ENCODE peak calls at places on chromosomes 7 and 10, in ten cellular contexts. Z is HepG2, K is stomach, P is HCT116, T is Peyer's patch, Q is upper lobe of left lung, S is breast epithelium, Y is K562, X is spleen, G is body of pancreas. L is an unnamed sample. For H3K27me3, the result is how much of the 10 kb centered on the place peaks cover.

GRCh38 chr10:94567714-94568520 is 22.3 kb downstream of the HELLS start:
- DNase-seq in Z (no peak), P (no peak), K (no peak), Y (no peak), T (no peak), X (no peak), G (no peak), Q (no peak), S (no peak), L (no peak)

GRCh38 chr7:150417239-150417638 is 33.2 kb upstream of the GIMAP8 start:
- DNase-seq in K (no peak), G (no peak), P (no peak), S (no peak), Q (no peak), T (no peak), X (no peak), Z (no peak), Y (no peak), L (no peak)

GRCh38 chr7:597348-598178 is 77.9 kb upstream of the PDGFA start:
- DNase-seq in T (no peak), K (no peak), G (no peak), S (no peak), Q (no peak), Y (no peak), P (no peak), X (peak), Z (no peak), L (no peak)

GRCh38 chr10:15262036-15262713 is 93.7 kb upstream of the NMT2 start:
- DNase-seq in Z (peak), T (no peak), G (peak), K (no peak), Q (no peak), P (no peak), S (no peak), X (no peak), Y (no peak), L (no peak)

GRCh38 chr10:61936770-61937169 is 35.3 kb downstream of the ARID5B start:
- DNase-seq in P (no peak), Z (no peak), Q (no peak), X (no peak), T (no peak), K (no peak), G (no peak), Y (no peak), S (no peak), L (no peak)

GRCh38 chr10:117005454-117006055 is 568 bp upstream of the SHTN1 start:
- DNase-seq in Y (peak), Q (no peak), T (no peak), K (no peak), S (no peak), X (no peak), P (peak), G (peak), Z (peak), L (no peak)

GRCh38 chr10:62545667-62546066 is 171.5 kb downstream of the ZNF365 start:
- DNase-seq in T (no peak), P (no peak), S (no peak), Y (no peak), G (peak), Z (no peak), K (no peak), X (no peak), Q (no peak), L (no peak)

GRCh38 chr10:28248092-28248491 is 54.8 kb downstream of the MPP7 start:
- DNase-seq in Y (no peak), T (no peak), Q (no peak), P (no peak), X (no peak), S (no peak), Z (no peak), G (no peak), K (no peak), L (no peak)

GRCh38 chr10:90302758-90303443 is 554.9 kb downstream of the HTR7 start:
- DNase-seq in Z (no peak), T (no peak), P (no peak), S (no peak), X (no peak), Y (no peak), G (no peak), Q (no peak), K (no peak), L (no peak)

GRCh38 chr7:4235596-4235995 is 446.5 kb upstream of the FOXK1 start:
- DNase-seq in G (no peak), X (no peak), S (no peak), P (no peak), T (no peak), Q (no peak), Z (peak), K (no peak), Y (no peak), L (no peak)

GRCh38 chr10:132132391-132132841 is 54.3 kb upstream of the DPYSL4 start:
- DNase-seq in T (no peak), X (peak), Q (no peak), G (no peak), Y (no peak), S (no peak), K (no peak), P (no peak), Z (no peak), L (no peak)

GRCh38 chr7:17384400-17384799 is 85.9 kb downstream of the AHR start:
- DNase-seq in K (no peak), Z (no peak), S (no peak), P (no peak), Y (no peak), Q (no peak), T (no peak), X (no peak), G (no peak), L (no peak)

GRCh38 chr7:33903770-33904679 is 1.3 kb upstream of the BMPER start:
- DNase-seq in P (no peak), Z (peak), S (no peak), X (peak), K (no peak), Q (peak), T (no peak), Y (no peak), G (peak), L (peak)

GRCh38 chr10:126208736-126209317 is 179.4 kb downstream of the ADAM12 start:
- DNase-seq in S (no peak), T (no peak), K (no peak), Z (no peak), X (no peak), Y (no peak), Q (no peak), P (no peak), G (no peak), L (no peak)

GRCh38 chr10:3196971-3197353 is 24.4 kb upstream of the PITRM1 start:
- DNase-seq in Y (no peak), K (no peak), Z (no peak), G (no peak), T (no peak), X (peak), Q (peak), S (no peak), P (no peak), L (no peak)

GRCh38 chr7:44224216-44224950 is 23.6 kb downstream of the YKT6 start:
- DNase-seq in Y (no peak), K (no peak), Q (peak), Z (no peak), G (peak), T (no peak), X (peak), S (no peak), P (no peak), L (no peak)

GRCh38 chr7:139035588-139036353 is at the start of gene ZC3HAV1L:
- DNase-seq in X (peak), T (no peak), Z (peak), P (peak), G (peak), K (peak), Y (peak), Q (peak), S (peak), L (peak)

GRCh38 chr7:134625571-134625970 is 21.1 kb upstream of the BPGM start:
- DNase-seq in T (no peak), Y (no peak), P (no peak), Z (no peak), Q (no peak), K (no peak), S (no peak), G (no peak), X (no peak), L (no peak)

GRCh38 chr7:285731-286130 is 4.2 kb upstream of the FOXL3 start:
- DNase-seq in G (no peak), T (no peak), Y (no peak), K (no peak), Z (no peak), S (no peak), Q (no peak), X (peak), P (no peak), L (peak)

GRCh38 chr7:118142012-118142411 is 42.0 kb upstream of the LSM8 start:
- DNase-seq in Y (no peak), Z (no peak), P (no peak), S (no peak), G (no peak), T (no peak), X (no peak), Q (no peak), K (no peak), L (no peak)

GRCh38 chr7:111744501-111745155 is 182.3 kb upstream of the IMMP2L start:
- DNase-seq in S (no peak), P (no peak), Y (no peak), G (no peak), T (no peak), K (no peak), Z (no peak), X (no peak), Q (no peak), L (no peak)

GRCh38 chr10:31940839-31941653 is 12.4 kb upstream of the ARHGAP12 start:
- DNase-seq in G (peak), T (no peak), Y (no peak), S (no peak), K (peak), X (no peak), Q (no peak), P (peak), Z (peak), L (no peak)

GRCh38 chr7:71896535-71896934 is 515.6 kb downstream of the CALN1 start:
- DNase-seq in P (no peak), X (no peak), S (no peak), K (no peak), Z (no peak), T (no peak), G (no peak), Q (no peak), Y (no peak), L (no peak)

GRCh38 chr7:24965831-24966708 is 13.9 kb downstream of the OSBPL3 start:
- DNase-seq in Q (no peak), S (no peak), P (no peak), T (peak), X (no peak), Y (peak), G (peak), Z (no peak), K (no peak), L (no peak)

GRCh38 chr7:101723835-101724234 is 93.6 kb upstream of the CUX1 start:
- DNase-seq in S (no peak), Z (no peak), X (no peak), T (no peak), K (no peak), P (no peak), Y (no peak), Q (no peak), G (no peak), L (no peak)

GRCh38 chr10:93261961-93262610 is 188.4 kb downstream of the CYP26A1 start:
- DNase-seq in P (no peak), K (no peak), X (no peak), T (no peak), Y (no peak), Q (no peak), S (no peak), Z (no peak), G (no peak), L (no peak)

GRCh38 chr10:9209105-9209798 is 1154.8 kb downstream of the GATA3 start:
- DNase-seq in Q (no peak), P (peak), K (peak), G (peak), Z (peak), S (peak), X (peak), Y (peak), T (peak), L (peak)

GRCh38 chr10:123995461-123996131 is 97.8 kb downstream of the CHST15 start:
- DNase-seq in K (peak), P (peak), G (peak), Y (no peak), X (peak), S (no peak), Z (peak), Q (peak), T (peak), L (peak)

GRCh38 chr7:67348171-67348570 is 351.5 kb downstream of the TYW1 start:
- DNase-seq in Q (no peak), K (no peak), T (no peak), Y (no peak), Z (no peak), S (no peak), P (no peak), G (no peak), X (no peak), L (no peak)

GRCh38 chr10:58577394-58577793 is 64.7 kb downstream of the BICC1 start:
- DNase-seq in G (no peak), K (no peak), Y (no peak), S (no peak), T (no peak), Z (no peak), Q (no peak), P (no peak), X (no peak), L (no peak)

GRCh38 chr10:31413325-31413724 is 94.3 kb downstream of the ZEB1 start:
- DNase-seq in Z (peak), S (no peak), Q (no peak), T (no peak), Y (no peak), K (no peak), G (no peak), P (no peak), X (no peak), L (no peak)

GRCh38 chr7:104982308-104982755 is 31.7 kb upstream of the KMT2E start:
- DNase-seq in G (no peak), Y (peak), P (no peak), Q (no peak), X (no peak), K (no peak), S (no peak), Z (no peak), T (no peak), L (no peak)

GRCh38 chr7:7534031-7534430 is 1.6 kb downstream of the COL28A1 start:
- DNase-seq in G (no peak), P (no peak), X (no peak), K (no peak), Y (no peak), S (no peak), Z (no peak), Q (no peak), T (no peak), L (no peak)

GRCh38 chr10:51369903-51370302 is 295.6 kb downstream of the PRKG1 start:
- DNase-seq in S (no peak), Y (no peak), G (no peak), X (no peak), P (no peak), Z (no peak), T (no peak), K (no peak), Q (no peak), L (no peak)

GRCh38 chr10:119750391-119751230 is 24.8 kb downstream of the INPP5F start:
- DNase-seq in T (peak), Y (peak), Q (no peak), P (peak), S (peak), G (peak), K (peak), Z (peak), X (peak), L (peak)

GRCh38 chr10:28089467-28089866 is 90.6 kb upstream of the ODAD2 start:
- DNase-seq in K (no peak), G (no peak), Z (no peak), P (peak), Y (no peak), S (no peak), X (no peak), T (no peak), Q (no peak), L (no peak)

GRCh38 chr7:41709621-41710020 is 6.7 kb upstream of the INHBA start:
- DNase-seq in Z (no peak), S (no peak), X (no peak), Y (no peak), G (no peak), Q (no peak), K (no peak), P (no peak), T (no peak), L (no peak)

GRCh38 chr7:521221-522070 is 1.8 kb upstream of the PDGFA start:
- DNase-seq in K (peak), X (no peak), G (peak), Y (peak), T (peak), Z (no peak), S (peak), Q (peak), P (no peak), L (peak)

GRCh38 chr10:130519791-130520190 is 383.6 kb downstream of the GLRX3 start:
- DNase-seq in X (no peak), T (no peak), Y (no peak), S (no peak), G (no peak), P (no peak), Q (no peak), K (no peak), Z (no peak), L (no peak)

DNA sequence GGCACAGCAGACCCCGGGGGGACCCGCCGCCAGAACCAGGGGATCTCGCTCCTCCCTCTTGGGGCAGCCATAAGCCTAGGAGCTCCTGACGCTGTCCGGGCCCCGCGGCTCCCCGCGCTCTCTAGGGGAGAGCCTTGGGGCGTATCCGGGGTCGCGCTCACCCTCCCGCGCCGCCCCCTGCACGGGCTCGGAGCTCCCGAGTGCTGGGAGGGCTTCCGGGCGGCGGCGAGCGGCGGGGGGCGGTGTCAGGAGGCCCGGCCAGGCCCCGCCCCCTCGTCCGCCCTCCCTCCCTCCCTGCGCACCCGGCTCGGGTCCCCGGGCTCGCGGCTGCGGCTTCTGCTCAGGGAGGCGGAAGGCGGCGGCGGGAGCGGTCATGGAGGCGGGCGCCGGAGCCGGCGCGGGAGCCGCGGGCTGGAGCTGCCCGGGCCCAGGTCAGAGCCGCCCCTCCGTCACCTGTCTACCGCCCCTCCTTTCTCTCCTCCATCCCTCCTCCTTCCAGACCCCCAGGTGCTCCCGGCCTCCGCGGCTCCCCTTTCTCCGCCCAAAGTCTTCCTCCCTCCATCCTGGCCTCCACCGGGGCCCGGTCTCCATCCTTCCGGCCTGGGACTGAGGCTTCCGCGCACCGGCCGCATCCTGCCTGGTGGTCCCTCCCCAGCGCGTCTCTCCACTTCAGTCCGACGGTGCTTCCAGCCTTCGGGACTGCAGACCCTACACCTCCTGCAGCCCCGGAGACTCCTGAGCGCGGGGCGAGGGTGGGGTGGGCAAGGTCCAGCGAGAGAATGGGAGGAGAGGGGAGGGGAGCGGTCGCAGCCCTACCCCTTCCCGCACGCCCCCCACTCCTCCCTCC is 424 bp upstream of the CCDC136 start:
- DNase-seq in Q (peak), G (peak), P (no peak), Z (no peak), K (peak), Y (peak), S (no peak), T (peak), X (peak), L (peak)
- TF ChIP-seq POLR2A in Q (peak), G (peak), P (no peak), Z (no peak), K (no peak), Y (peak), S (no peak), T (no peak), X (no peak), L (no peak)

DNA sequence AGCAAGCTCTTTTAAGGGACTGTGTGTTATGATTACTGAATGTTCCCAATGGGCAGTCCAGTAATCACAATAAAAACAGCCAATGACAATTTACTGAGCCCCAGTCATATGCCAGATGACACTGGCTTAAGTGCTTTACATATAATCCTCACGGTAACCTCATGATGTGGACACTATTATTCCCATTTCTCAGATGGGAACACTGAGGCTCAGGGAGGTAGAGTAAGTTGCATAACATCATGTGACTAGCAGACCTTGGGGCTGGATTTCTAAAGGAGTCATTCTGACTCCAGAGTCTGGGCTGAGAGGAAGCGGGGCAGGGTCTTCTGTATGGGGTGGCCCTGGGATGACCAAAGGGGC is 7.6 kb upstream of the RBM20 start:
- DNase-seq in T (no peak), X (no peak), S (no peak), G (no peak), Y (no peak), Q (no peak), P (no peak), Z (no peak), K (no peak), L (no peak)
- H3K27me3 ChIP-seq in T (under half), X (under half), S (under half), G (under half), Y (under half), Q (under half), P (under half), Z (under half), K (under half), L (under half)

GRCh38 chr10:110446954-110447608 is 50.6 kb upstream of the DUSP5 start:
- DNase-seq in K (no peak), S (no peak), Y (no peak), T (no peak), Q (no peak), P (no peak), G (no peak), Z (no peak), X (peak), L (no peak)
- TF ChIP-seq POLR2A in K (no peak), S (no peak), Y (no peak), T (no peak), Q (no peak), P (no peak), G (no peak), Z (no peak), X (no peak), L (no peak)

GRCh38 chr10:107813396-107813795 is 648.9 kb upstream of the SORCS1 start:
- DNase-seq in Q (no peak), S (no peak), P (no peak), Z (no peak), Y (no peak), X (no peak), T (no peak), K (no peak), G (no peak), L (no peak)

GRCh38 chr10:107809889-107810288 is 645.4 kb upstream of the SORCS1 start:
- DNase-seq in Z (no peak), Y (no peak), K (no peak), P (no peak), Q (no peak), G (no peak), T (no peak), S (no peak), X (no peak), L (no peak)

GRCh38 chr10:107814865-107815487 is 650.5 kb upstream of the SORCS1 start:
- DNase-seq in X (no peak), P (no peak), Y (no peak), T (peak), K (peak), S (no peak), Q (no peak), Z (peak), G (peak), L (no peak)
- H3K27me3 ChIP-seq in X (under half), P (under half), Y (under half), T (under half), K (under half), S (under half), Q (under half), Z (under half), G (under half), L (under half)

DNA sequence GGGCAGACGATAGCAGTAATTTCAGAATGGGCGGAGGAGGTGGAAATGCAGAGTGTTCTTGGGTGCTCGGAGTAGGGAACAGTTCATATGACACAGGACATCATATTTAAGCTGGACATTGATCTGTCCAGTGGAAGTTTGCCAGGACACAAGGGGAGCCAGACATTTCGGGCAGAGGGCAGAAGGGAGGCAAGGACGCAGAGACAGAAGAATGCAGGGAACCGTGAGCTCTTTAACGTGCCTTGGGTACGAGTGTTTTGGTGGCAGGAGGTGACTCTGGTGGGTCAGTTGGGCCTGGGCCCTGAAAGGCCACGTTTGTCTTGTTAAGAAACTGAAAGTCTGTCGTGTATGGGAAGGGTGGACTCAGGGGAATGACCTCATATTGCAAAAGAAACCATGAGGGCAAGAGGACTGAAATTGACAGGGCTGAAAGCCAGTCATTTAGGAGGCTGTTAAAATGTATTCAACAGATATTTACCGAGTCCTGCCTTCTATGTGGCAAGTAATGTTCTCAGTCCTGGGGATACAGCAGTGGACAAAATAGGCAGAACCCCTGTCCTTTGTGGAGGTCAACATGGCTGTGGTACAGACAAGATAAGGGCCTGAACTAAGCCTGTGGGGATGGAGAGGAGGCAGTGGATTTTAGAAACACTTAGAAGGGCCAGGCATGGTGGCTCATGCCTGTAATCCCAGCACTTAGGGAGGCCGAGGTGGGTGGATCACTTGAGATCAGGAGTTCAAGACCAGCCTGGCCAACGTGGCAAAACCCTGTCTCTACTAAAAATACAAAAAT is 2.2 kb downstream of the OPTN start:
- DNase-seq in T (no peak), P (no peak), Q (no peak), Z (peak), Y (no peak), G (peak), K (no peak), S (no peak), X (no peak), L (no peak)
- TF ChIP-seq POLR2A in T (no peak), P (no peak), Q (no peak), Z (no peak), Y (no peak), G (no peak), K (no peak), S (no peak), X (no peak), L (no peak)